ENCODE peak calls at places on chromosome 11, in nine cellular contexts. One of them, this sample, is unnamed.

GRCh38 chr11:29282088-29282487 is 734.7 kb downstream of the KCNA4 start:
- ATAC-seq in sciatic nerve: no peak
- ATAC-seq in stimulated activated effector memory CD8-positive, alpha-beta T cell treated with anti-CD3 and anti-CD28 coated beads, Interleukin-12 subunit alpha, Interleukin-12 subunit beta, amount 100 ng/mL, for 72 hours: no peak
- ATAC-seq in SK-N-SH treated with all-trans-retinoic acid at 6 μM for 48 hours: peak; percentile 95
- ATAC-seq in right cardiac atrium: no peak
- ATAC-seq in IMR-90: peak; percentile 91
- ATAC-seq in lower lobe of right lung: no peak
- ATAC-seq in activated CD4-positive, alpha-beta T cell treated with anti-CD3 and anti-CD28 coated beads for 36 hours: no peak
- ATAC-seq in Right ventricle myocardium superior: no peak
- ATAC-seq in this sample: no peak

GRCh38 chr11:86091566-86091965 is 22.7 kb upstream of the PICALM start:
- ATAC-seq in sciatic nerve: peak; percentile 71
- ATAC-seq in SK-N-SH treated with all-trans-retinoic acid at 6 μM for 48 hours: no peak
- ATAC-seq in right cardiac atrium: peak; percentile 50
- ATAC-seq in lower lobe of right lung: no peak
- ATAC-seq in Right ventricle myocardium superior: no peak
- ATAC-seq in stimulated activated effector memory CD8-positive, alpha-beta T cell treated with anti-CD3 and anti-CD28 coated beads, Interleukin-12 subunit alpha, Interleukin-12 subunit beta, amount 100 ng/mL, for 72 hours: no peak
- ATAC-seq in activated CD4-positive, alpha-beta T cell treated with anti-CD3 and anti-CD28 coated beads for 36 hours: no peak
- ATAC-seq in IMR-90: peak; percentile 72
- ATAC-seq in this sample: no peak

GRCh38 chr11:117435296-117435695 is 107.6 kb downstream of the CEP164 start:
- ATAC-seq in Right ventricle myocardium superior: no peak
- ATAC-seq in stimulated activated effector memory CD8-positive, alpha-beta T cell treated with anti-CD3 and anti-CD28 coated beads, Interleukin-12 subunit alpha, Interleukin-12 subunit beta, amount 100 ng/mL, for 72 hours: no peak
- ATAC-seq in IMR-90: no peak
- ATAC-seq in SK-N-SH treated with all-trans-retinoic acid at 6 μM for 48 hours: no peak
- ATAC-seq in sciatic nerve: no peak
- ATAC-seq in activated CD4-positive, alpha-beta T cell treated with anti-CD3 and anti-CD28 coated beads for 36 hours: no peak
- ATAC-seq in right cardiac atrium: no peak
- ATAC-seq in lower lobe of right lung: no peak
- ATAC-seq in this sample: no peak

GRCh38 chr11:112537846-112538330 is 277.2 kb upstream of the PLET1 start:
- ATAC-seq in sciatic nerve: no peak
- ATAC-seq in SK-N-SH treated with all-trans-retinoic acid at 6 μM for 48 hours: no peak
- ATAC-seq in lower lobe of right lung: no peak
- ATAC-seq in stimulated activated effector memory CD8-positive, alpha-beta T cell treated with anti-CD3 and anti-CD28 coated beads, Interleukin-12 subunit alpha, Interleukin-12 subunit beta, amount 100 ng/mL, for 72 hours: peak; percentile 72
- ATAC-seq in Right ventricle myocardium superior: no peak
- ATAC-seq in IMR-90: no peak
- ATAC-seq in activated CD4-positive, alpha-beta T cell treated with anti-CD3 and anti-CD28 coated beads for 36 hours: peak; percentile 76
- ATAC-seq in right cardiac atrium: no peak
- ATAC-seq in this sample: no peak

GRCh38 chr11:20008190-20008801 is 152.0 kb downstream of the DBX1 start:
- ATAC-seq in SK-N-SH treated with all-trans-retinoic acid at 6 μM for 48 hours: peak; percentile 16
- ATAC-seq in stimulated activated effector memory CD8-positive, alpha-beta T cell treated with anti-CD3 and anti-CD28 coated beads, Interleukin-12 subunit alpha, Interleukin-12 subunit beta, amount 100 ng/mL, for 72 hours: no peak
- ATAC-seq in Right ventricle myocardium superior: peak; percentile 15
- ATAC-seq in sciatic nerve: peak; percentile 41
- ATAC-seq in lower lobe of right lung: no peak
- ATAC-seq in right cardiac atrium: no peak
- ATAC-seq in IMR-90: no peak
- ATAC-seq in activated CD4-positive, alpha-beta T cell treated with anti-CD3 and anti-CD28 coated beads for 36 hours: no peak
- ATAC-seq in this sample: no peak

GRCh38 chr11:78179459-78180071 is 8.9 kb downstream of the KCTD21 start:
- ATAC-seq in right cardiac atrium: peak; percentile 51
- ATAC-seq in activated CD4-positive, alpha-beta T cell treated with anti-CD3 and anti-CD28 coated beads for 36 hours: no peak
- ATAC-seq in SK-N-SH treated with all-trans-retinoic acid at 6 μM for 48 hours: no peak
- ATAC-seq in lower lobe of right lung: peak; percentile 49
- ATAC-seq in sciatic nerve: peak; percentile 13
- ATAC-seq in IMR-90: no peak
- ATAC-seq in Right ventricle myocardium superior: no peak
- ATAC-seq in stimulated activated effector memory CD8-positive, alpha-beta T cell treated with anti-CD3 and anti-CD28 coated beads, Interleukin-12 subunit alpha, Interleukin-12 subunit beta, amount 100 ng/mL, for 72 hours: no peak
- ATAC-seq in this sample: no peak

GRCh38 chr11:117005758-117006157 is 92.5 kb downstream of the SIK3 start:
- ATAC-seq in lower lobe of right lung: no peak
- ATAC-seq in sciatic nerve: peak; percentile 51
- ATAC-seq in Right ventricle myocardium superior: peak; percentile 47
- ATAC-seq in IMR-90: no peak
- ATAC-seq in activated CD4-positive, alpha-beta T cell treated with anti-CD3 and anti-CD28 coated beads for 36 hours: no peak
- ATAC-seq in stimulated activated effector memory CD8-positive, alpha-beta T cell treated with anti-CD3 and anti-CD28 coated beads, Interleukin-12 subunit alpha, Interleukin-12 subunit beta, amount 100 ng/mL, for 72 hours: no peak
- ATAC-seq in SK-N-SH treated with all-trans-retinoic acid at 6 μM for 48 hours: no peak
- ATAC-seq in right cardiac atrium: no peak
- ATAC-seq in this sample: no peak

GRCh38 chr11:85941380-85941973 is 86.3 kb downstream of the CCDC83 start:
- ATAC-seq in SK-N-SH treated with all-trans-retinoic acid at 6 μM for 48 hours: peak; percentile 96
- ATAC-seq in lower lobe of right lung: peak; percentile 77
- ATAC-seq in activated CD4-positive, alpha-beta T cell treated with anti-CD3 and anti-CD28 coated beads for 36 hours: peak; percentile 72
- ATAC-seq in right cardiac atrium: peak; percentile 77
- ATAC-seq in stimulated activated effector memory CD8-positive, alpha-beta T cell treated with anti-CD3 and anti-CD28 coated beads, Interleukin-12 subunit alpha, Interleukin-12 subunit beta, amount 100 ng/mL, for 72 hours: no peak
- ATAC-seq in Right ventricle myocardium superior: peak; percentile 89
- ATAC-seq in IMR-90: peak; percentile 93
- ATAC-seq in sciatic nerve: peak; percentile 86
- ATAC-seq in this sample: peak; percentile 60

GRCh38 chr11:91296628-91297027 is 928.0 kb upstream of the FAT3 start:
- ATAC-seq in sciatic nerve: no peak
- ATAC-seq in SK-N-SH treated with all-trans-retinoic acid at 6 μM for 48 hours: no peak
- ATAC-seq in IMR-90: peak; percentile 71
- ATAC-seq in activated CD4-positive, alpha-beta T cell treated with anti-CD3 and anti-CD28 coated beads for 36 hours: no peak
- ATAC-seq in Right ventricle myocardium superior: no peak
- ATAC-seq in stimulated activated effector memory CD8-positive, alpha-beta T cell treated with anti-CD3 and anti-CD28 coated beads, Interleukin-12 subunit alpha, Interleukin-12 subunit beta, amount 100 ng/mL, for 72 hours: no peak
- ATAC-seq in lower lobe of right lung: no peak
- ATAC-seq in right cardiac atrium: no peak
- ATAC-seq in this sample: no peak

GRCh38 chr11:95849087-95849825 is 59.0 kb downstream of the CEP57 start:
- ATAC-seq in stimulated activated effector memory CD8-positive, alpha-beta T cell treated with anti-CD3 and anti-CD28 coated beads, Interleukin-12 subunit alpha, Interleukin-12 subunit beta, amount 100 ng/mL, for 72 hours: no peak
- ATAC-seq in lower lobe of right lung: peak; percentile 82
- ATAC-seq in right cardiac atrium: peak; percentile 84
- ATAC-seq in sciatic nerve: peak; percentile 89
- ATAC-seq in SK-N-SH treated with all-trans-retinoic acid at 6 μM for 48 hours: peak; percentile 98
- ATAC-seq in IMR-90: peak; percentile 74
- ATAC-seq in activated CD4-positive, alpha-beta T cell treated with anti-CD3 and anti-CD28 coated beads for 36 hours: peak; percentile 74
- ATAC-seq in Right ventricle myocardium superior: peak; percentile 83
- ATAC-seq in this sample: peak; percentile 84

GRCh38 chr11:83510530-83511449 is 224.6 kb upstream of the CCDC90B start:
- ATAC-seq in Right ventricle myocardium superior: no peak
- ATAC-seq in lower lobe of right lung: no peak
- ATAC-seq in stimulated activated effector memory CD8-positive, alpha-beta T cell treated with anti-CD3 and anti-CD28 coated beads, Interleukin-12 subunit alpha, Interleukin-12 subunit beta, amount 100 ng/mL, for 72 hours: no peak
- ATAC-seq in right cardiac atrium: no peak
- ATAC-seq in sciatic nerve: no peak
- ATAC-seq in IMR-90: no peak
- ATAC-seq in activated CD4-positive, alpha-beta T cell treated with anti-CD3 and anti-CD28 coated beads for 36 hours: no peak
- ATAC-seq in SK-N-SH treated with all-trans-retinoic acid at 6 μM for 48 hours: no peak
- ATAC-seq in this sample: no peak

GRCh38 chr11:65589444-65590239 is 6.0 kb downstream of the KCNK7 start:
- ATAC-seq in right cardiac atrium: no peak
- ATAC-seq in activated CD4-positive, alpha-beta T cell treated with anti-CD3 and anti-CD28 coated beads for 36 hours: peak; percentile 14
- ATAC-seq in Right ventricle myocardium superior: no peak
- ATAC-seq in stimulated activated effector memory CD8-positive, alpha-beta T cell treated with anti-CD3 and anti-CD28 coated beads, Interleukin-12 subunit alpha, Interleukin-12 subunit beta, amount 100 ng/mL, for 72 hours: peak; percentile 55
- ATAC-seq in IMR-90: no peak
- ATAC-seq in lower lobe of right lung: no peak
- ATAC-seq in sciatic nerve: peak; percentile 23
- ATAC-seq in SK-N-SH treated with all-trans-retinoic acid at 6 μM for 48 hours: no peak
- ATAC-seq in this sample: no peak

GRCh38 chr11:73671701-73672100 is 25.3 kb downstream of the PLEKHB1 start:
- ATAC-seq in lower lobe of right lung: no peak
- ATAC-seq in IMR-90: no peak
- ATAC-seq in activated CD4-positive, alpha-beta T cell treated with anti-CD3 and anti-CD28 coated beads for 36 hours: no peak
- ATAC-seq in stimulated activated effector memory CD8-positive, alpha-beta T cell treated with anti-CD3 and anti-CD28 coated beads, Interleukin-12 subunit alpha, Interleukin-12 subunit beta, amount 100 ng/mL, for 72 hours: no peak
- ATAC-seq in Right ventricle myocardium superior: peak; percentile 92
- ATAC-seq in SK-N-SH treated with all-trans-retinoic acid at 6 μM for 48 hours: no peak
- ATAC-seq in right cardiac atrium: peak; percentile 83
- ATAC-seq in sciatic nerve: no peak
- ATAC-seq in this sample: peak; percentile 28

GRCh38 chr11:5204787-5205186 is 4.3 kb upstream of the OR51V1 start:
- ATAC-seq in IMR-90: peak; percentile 94
- ATAC-seq in sciatic nerve: no peak
- ATAC-seq in lower lobe of right lung: peak; percentile 41
- ATAC-seq in activated CD4-positive, alpha-beta T cell treated with anti-CD3 and anti-CD28 coated beads for 36 hours: no peak
- ATAC-seq in Right ventricle myocardium superior: peak; percentile 61
- ATAC-seq in right cardiac atrium: no peak
- ATAC-seq in SK-N-SH treated with all-trans-retinoic acid at 6 μM for 48 hours: peak; percentile 93
- ATAC-seq in stimulated activated effector memory CD8-positive, alpha-beta T cell treated with anti-CD3 and anti-CD28 coated beads, Interleukin-12 subunit alpha, Interleukin-12 subunit beta, amount 100 ng/mL, for 72 hours: no peak
- ATAC-seq in this sample: no peak

GRCh38 chr11:429931-430456 is 11.8 kb downstream of the ANO9 start:
- ATAC-seq in right cardiac atrium: no peak
- ATAC-seq in lower lobe of right lung: no peak
- ATAC-seq in sciatic nerve: no peak
- ATAC-seq in Right ventricle myocardium superior: no peak
- ATAC-seq in SK-N-SH treated with all-trans-retinoic acid at 6 μM for 48 hours: peak; percentile 42
- ATAC-seq in activated CD4-positive, alpha-beta T cell treated with anti-CD3 and anti-CD28 coated beads for 36 hours: no peak
- ATAC-seq in stimulated activated effector memory CD8-positive, alpha-beta T cell treated with anti-CD3 and anti-CD28 coated beads, Interleukin-12 subunit alpha, Interleukin-12 subunit beta, amount 100 ng/mL, for 72 hours: no peak
- ATAC-seq in IMR-90: no peak
- ATAC-seq in this sample: no peak

GRCh38 chr11:78574386-78575381 is at the start of gene NARS2:
- ATAC-seq in activated CD4-positive, alpha-beta T cell treated with anti-CD3 and anti-CD28 coated beads for 36 hours: peak; percentile 99
- ATAC-seq in lower lobe of right lung: peak; percentile 100
- ATAC-seq in sciatic nerve: peak; percentile 100
- ATAC-seq in IMR-90: peak; percentile 98
- ATAC-seq in stimulated activated effector memory CD8-positive, alpha-beta T cell treated with anti-CD3 and anti-CD28 coated beads, Interleukin-12 subunit alpha, Interleukin-12 subunit beta, amount 100 ng/mL, for 72 hours: peak; percentile 96
- ATAC-seq in right cardiac atrium: peak; percentile 100
- ATAC-seq in Right ventricle myocardium superior: peak; percentile 99
- ATAC-seq in SK-N-SH treated with all-trans-retinoic acid at 6 μM for 48 hours: peak; percentile 93
- ATAC-seq in this sample: peak; percentile 100

GRCh38 chr11:110090466-110091026 is 2.6 kb upstream of the ZC3H12C start:
- ATAC-seq in right cardiac atrium: no peak
- ATAC-seq in activated CD4-positive, alpha-beta T cell treated with anti-CD3 and anti-CD28 coated beads for 36 hours: peak; percentile 31
- ATAC-seq in SK-N-SH treated with all-trans-retinoic acid at 6 μM for 48 hours: no peak
- ATAC-seq in Right ventricle myocardium superior: no peak
- ATAC-seq in lower lobe of right lung: no peak
- ATAC-seq in sciatic nerve: no peak
- ATAC-seq in IMR-90: no peak
- ATAC-seq in stimulated activated effector memory CD8-positive, alpha-beta T cell treated with anti-CD3 and anti-CD28 coated beads, Interleukin-12 subunit alpha, Interleukin-12 subunit beta, amount 100 ng/mL, for 72 hours: peak; percentile 58
- ATAC-seq in this sample: no peak

GRCh38 chr11:15850992-15851615 is 505.2 kb downstream of the SOX6 start:
- ATAC-seq in lower lobe of right lung: no peak
- ATAC-seq in activated CD4-positive, alpha-beta T cell treated with anti-CD3 and anti-CD28 coated beads for 36 hours: no peak
- ATAC-seq in sciatic nerve: peak; percentile 86
- ATAC-seq in Right ventricle myocardium superior: peak; percentile 68
- ATAC-seq in stimulated activated effector memory CD8-positive, alpha-beta T cell treated with anti-CD3 and anti-CD28 coated beads, Interleukin-12 subunit alpha, Interleukin-12 subunit beta, amount 100 ng/mL, for 72 hours: no peak
- ATAC-seq in right cardiac atrium: peak; percentile 72
- ATAC-seq in SK-N-SH treated with all-trans-retinoic acid at 6 μM for 48 hours: no peak
- ATAC-seq in IMR-90: no peak
- ATAC-seq in this sample: no peak

GRCh38 chr11:15969281-15969680 is 387.1 kb downstream of the SOX6 start:
- ATAC-seq in right cardiac atrium: peak; percentile 94
- ATAC-seq in Right ventricle myocardium superior: peak; percentile 92
- ATAC-seq in stimulated activated effector memory CD8-positive, alpha-beta T cell treated with anti-CD3 and anti-CD28 coated beads, Interleukin-12 subunit alpha, Interleukin-12 subunit beta, amount 100 ng/mL, for 72 hours: no peak
- ATAC-seq in IMR-90: peak; percentile 92
- ATAC-seq in lower lobe of right lung: peak; percentile 68
- ATAC-seq in sciatic nerve: peak; percentile 90
- ATAC-seq in activated CD4-positive, alpha-beta T cell treated with anti-CD3 and anti-CD28 coated beads for 36 hours: no peak
- ATAC-seq in SK-N-SH treated with all-trans-retinoic acid at 6 μM for 48 hours: peak; percentile 95
- ATAC-seq in this sample: peak; percentile 74

GRCh38 chr11:1351278-1351937 is 38.3 kb upstream of the BRSK2 start:
- ATAC-seq in IMR-90: no peak
- ATAC-seq in lower lobe of right lung: no peak
- ATAC-seq in Right ventricle myocardium superior: no peak
- ATAC-seq in stimulated activated effector memory CD8-positive, alpha-beta T cell treated with anti-CD3 and anti-CD28 coated beads, Interleukin-12 subunit alpha, Interleukin-12 subunit beta, amount 100 ng/mL, for 72 hours: no peak
- ATAC-seq in activated CD4-positive, alpha-beta T cell treated with anti-CD3 and anti-CD28 coated beads for 36 hours: no peak
- ATAC-seq in sciatic nerve: no peak
- ATAC-seq in SK-N-SH treated with all-trans-retinoic acid at 6 μM for 48 hours: no peak
- ATAC-seq in right cardiac atrium: no peak
- ATAC-seq in this sample: no peak

This sample was measured in gastroesophageal sphincter.